ENCODE peak calls at places on chromosomes 7 and 10, in five cellular contexts. B is GM12878, A is K562, H is HepG2, T is H1. N is an unnamed sample.

GRCh38 chr10:121522841-121523240 is 75.4 kb downstream of the FGFR2 start:
- DNase-seq in H (no peak), B (no peak), A (no peak), T (no peak), N (no peak)

GRCh38 chr10:122682522-122682921 is 17.1 kb downstream of the C10orf120 start:
- DNase-seq in H (no peak), A (no peak), T (no peak), B (no peak), N (no peak)

GRCh38 chr10:114388275-114388674 is 16.0 kb downstream of the AFAP1L2 start:
- DNase-seq in B (peak; percentile 66), T (no peak), A (no peak), H (no peak), N (no peak)

GRCh38 chr7:133853706-133854276 is 273.3 kb upstream of the LRGUK start:
- DNase-seq in A (peak; percentile 35), B (peak; percentile 9), T (peak; percentile 21), H (peak; percentile 47), N (peak; percentile 82)

GRCh38 chr10:62130948-62131347 is 137.7 kb downstream of the RTKN2 start:
- DNase-seq in B (no peak), H (no peak), A (no peak), T (no peak), N (no peak)

GRCh38 chr7:36937754-36938551 is 213.7 kb upstream of the AOAH start:
- DNase-seq in H (no peak), A (no peak), T (no peak), B (no peak), N (no peak)

GRCh38 chr10:87960230-87960629 is 96.8 kb downstream of the PTEN start:
- DNase-seq in T (no peak), B (no peak), A (no peak), H (no peak), N (peak; percentile 79)

GRCh38 chr7:36821617-36822016 is 97.3 kb upstream of the AOAH start:
- DNase-seq in B (no peak), A (no peak), H (no peak), T (no peak), N (no peak)

GRCh38 chr10:93436577-93436976 is 45.6 kb downstream of the MYOF start:
- DNase-seq in T (no peak), H (no peak), B (no peak), A (no peak), N (no peak)

GRCh38 chr10:17923728-17924127 is 28.0 kb upstream of the SLC39A12 start:
- DNase-seq in B (no peak), H (no peak), T (no peak), A (no peak), N (no peak)

GRCh38 chr10:74103560-74104248 is 46.9 kb downstream of the AP3M1 start:
- DNase-seq in A (no peak), T (no peak), H (no peak), B (no peak), N (peak; percentile 51)
- TF ChIP-seq HDAC2 in A (no peak), T (no peak), H (no peak), B (no peak), N (no peak)

GRCh38 chr10:125190961-125191360 is 30.6 kb upstream of the CTBP2 start:
- DNase-seq in T (no peak), A (no peak), B (no peak), H (no peak), N (no peak)
- TF ChIP-seq RAD21 in T (no peak), A (no peak), B (no peak), H (no peak), N (no peak)

GRCh38 chr7:85023066-85023687 is 163.7 kb downstream of the SEMA3D start:
- DNase-seq in A (peak; percentile 43), T (no peak), B (no peak), H (peak; percentile 21), N (peak; percentile 53)
- TF ChIP-seq HDAC2 in A (no peak), T (no peak), B (no peak), H (no peak), N (no peak)

GRCh38 chr7:1935176-1936005 is 265.3 kb downstream of the ELFN1 start:
- DNase-seq in A (no peak), B (no peak), T (no peak), H (no peak), N (no peak)

GRCh38 chr7:1934756-1935155 is 264.7 kb downstream of the ELFN1 start:
- DNase-seq in T (no peak), A (no peak), H (no peak), B (no peak), N (no peak)

GRCh38 chr7:1937252-1937605 is 267.2 kb downstream of the ELFN1 start:
- DNase-seq in T (no peak), H (no peak), B (no peak), A (no peak), N (no peak)

GRCh38 chr7:1936006-1936310 is 265.9 kb downstream of the ELFN1 start:
- DNase-seq in B (no peak), A (no peak), T (no peak), H (no peak), N (no peak)

GRCh38 chr7:1936531-1937251 is 266.6 kb downstream of the ELFN1 start:
- DNase-seq in T (no peak), B (no peak), H (no peak), A (no peak), N (no peak)
- TF ChIP-seq RAD21 in T (no peak), B (no peak), H (no peak), A (no peak), N (no peak)

GRCh38 chr7:91912500-91912899 is 28.2 kb upstream of the AKAP9 start:
- DNase-seq in B (no peak), T (no peak), H (no peak), A (no peak), N (no peak)
- TF ChIP-seq HDAC2 in B (no peak), T (no peak), H (no peak), A (no peak), N (no peak)

DNA sequence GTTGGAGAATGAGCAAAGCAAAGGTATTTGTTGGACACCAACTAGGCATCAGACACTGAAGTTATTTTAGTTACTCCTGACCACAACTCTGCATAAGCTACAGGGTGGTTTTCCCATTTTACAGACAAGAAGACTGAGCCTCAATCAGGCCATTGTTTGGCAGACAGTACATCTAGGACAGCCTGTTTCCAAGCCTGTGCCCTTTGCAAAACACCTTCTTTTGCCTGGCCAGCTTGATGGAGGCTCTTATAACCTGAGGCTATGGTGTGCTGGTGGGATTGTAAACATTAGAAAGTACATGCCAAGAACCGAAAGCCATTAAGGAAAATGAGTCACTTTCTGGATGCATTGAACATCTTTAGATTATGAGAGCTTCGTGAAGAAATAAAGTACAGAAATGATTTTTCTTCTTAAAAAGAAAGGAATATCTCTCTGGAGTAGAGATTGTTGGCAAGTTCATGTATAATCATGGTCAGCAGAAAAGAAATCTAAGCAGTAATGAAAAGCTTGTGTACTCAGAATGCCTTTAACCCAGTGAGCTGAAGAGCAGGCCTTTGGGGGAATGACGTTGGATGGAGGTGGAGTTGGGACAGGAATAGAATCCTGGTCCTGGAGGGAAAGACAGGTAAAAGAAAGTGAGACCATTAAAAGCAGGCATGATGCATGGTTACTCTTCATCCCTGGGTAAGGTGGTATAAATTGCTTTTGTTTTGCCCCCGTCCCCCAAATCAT is 140.6 kb downstream of the KIAA1217 start:
- DNase-seq in H (no peak), T (no peak), A (no peak), B (no peak), N (no peak)
- TF ChIP-seq RAD21 in H (no peak), T (no peak), A (no peak), B (no peak), N (no peak)

GRCh38 chr7:101985646-101986199 is 168.3 kb downstream of the CUX1 start:
- DNase-seq in T (no peak), B (no peak), H (no peak), A (no peak), N (no peak)

GRCh38 chr7:101988513-101988912 is 171.1 kb downstream of the CUX1 start:
- DNase-seq in B (no peak), A (no peak), H (no peak), T (no peak), N (no peak)

GRCh38 chr7:101986335-101986734 is 168.9 kb downstream of the CUX1 start:
- DNase-seq in B (no peak), A (no peak), T (no peak), H (no peak), N (no peak)

GRCh38 chr7:101989101-101989500 is 171.7 kb downstream of the CUX1 start:
- DNase-seq in H (no peak), B (no peak), T (no peak), A (no peak), N (no peak)

GRCh38 chr7:101987494-101987893 is 170.1 kb downstream of the CUX1 start:
- DNase-seq in A (no peak), B (no peak), H (no peak), T (no peak), N (no peak)
- TF ChIP-seq HDAC2 in A (no peak), B (no peak), H (no peak), T (no peak), N (no peak)

DNA sequence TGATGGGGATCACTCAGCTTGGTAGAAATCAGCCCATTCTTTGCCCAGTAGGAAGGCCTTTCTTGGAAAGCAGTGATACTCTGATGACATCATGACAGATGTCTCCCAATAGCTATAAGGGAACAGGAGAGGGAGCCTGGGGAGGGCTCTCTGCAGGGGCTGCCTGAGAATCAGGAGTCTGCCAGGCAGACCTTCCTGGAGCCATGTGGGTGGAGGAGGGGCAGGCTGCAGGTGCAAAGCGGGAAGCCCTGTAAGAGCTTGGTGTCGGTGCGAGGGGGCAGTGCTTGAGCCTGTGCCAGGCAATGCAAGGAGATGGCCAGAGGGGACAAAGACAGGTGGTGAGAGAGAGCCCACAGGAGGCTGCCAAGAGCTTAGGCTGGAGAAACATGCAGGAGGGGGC is 5.0 kb upstream of the TNS3 start:
- DNase-seq in H (no peak), A (no peak), T (no peak), B (no peak), N (no peak)
- TF ChIP-seq RAD21 in H (no peak), A (no peak), T (peak; percentile 8), B (no peak), N (no peak)

GRCh38 chr10:33509231-33509871 is 174.9 kb upstream of the NRP1 start:
- DNase-seq in B (peak; percentile 25), T (no peak), A (peak; percentile 8), H (peak; percentile 92), N (peak; percentile 83)
- TF ChIP-seq HDAC2 in B (no peak), T (no peak), A (no peak), H (peak; percentile 23), N (no peak)